ENCODE peak calls at places on chromosomes 2 and 18, in four cellular contexts. One of them, this sample, is unnamed.

GRCh38 chr2:240136013-240136670 is at the start of gene COPS9:
- DNase-seq in activated T-helper 1 cell treated with anti-CD3 and anti-CD28 coated beads, Interleukin-12 subunit alpha, Interleukin-12 subunit beta, Interleukin-2, Interleukin-4 antibody, amounts not matched to agents 30 ng/mL and 10 ng/mL and 1 ng/mL, durations not matched to agents 14 hours and 24 hours and 36 hours: peak; percentile 85
- DNase-seq in stimulated activated CD4-positive, alpha-beta T cell treated with anti-CD3 and anti-CD28 coated beads, Interleukin-1b, Interleukin-23, amount 100 ng/mL, for 4 hours: peak; percentile 81
- DNase-seq in EL: peak; percentile 84
- DNase-seq in this sample: peak; percentile 90

GRCh38 chr2:23427350-23427749 is 42.4 kb downstream of the KLHL29 start:
- DNase-seq in activated T-helper 1 cell treated with anti-CD3 and anti-CD28 coated beads, Interleukin-12 subunit alpha, Interleukin-12 subunit beta, Interleukin-2, Interleukin-4 antibody, amounts not matched to agents 30 ng/mL and 10 ng/mL and 1 ng/mL, durations not matched to agents 14 hours and 24 hours and 36 hours: no peak
- DNase-seq in stimulated activated CD4-positive, alpha-beta T cell treated with anti-CD3 and anti-CD28 coated beads, Interleukin-1b, Interleukin-23, amount 100 ng/mL, for 4 hours: no peak
- DNase-seq in EL: no peak
- DNase-seq in this sample: no peak

GRCh38 chr2:152740743-152741328 is 22.4 kb downstream of the ARL6IP6 start:
- DNase-seq in activated T-helper 1 cell treated with anti-CD3 and anti-CD28 coated beads, Interleukin-12 subunit alpha, Interleukin-12 subunit beta, Interleukin-2, Interleukin-4 antibody, amounts not matched to agents 30 ng/mL and 10 ng/mL and 1 ng/mL, durations not matched to agents 14 hours and 24 hours and 36 hours: no peak
- DNase-seq in stimulated activated CD4-positive, alpha-beta T cell treated with anti-CD3 and anti-CD28 coated beads, Interleukin-1b, Interleukin-23, amount 100 ng/mL, for 4 hours: no peak
- DNase-seq in EL: peak; percentile 61
- DNase-seq in this sample: no peak

GRCh38 chr18:61546598-61546997 is 213.4 kb downstream of the CDH20 start:
- DNase-seq in activated T-helper 1 cell treated with anti-CD3 and anti-CD28 coated beads, Interleukin-12 subunit alpha, Interleukin-12 subunit beta, Interleukin-2, Interleukin-4 antibody, amounts not matched to agents 30 ng/mL and 10 ng/mL and 1 ng/mL, durations not matched to agents 14 hours and 24 hours and 36 hours: no peak
- DNase-seq in stimulated activated CD4-positive, alpha-beta T cell treated with anti-CD3 and anti-CD28 coated beads, Interleukin-1b, Interleukin-23, amount 100 ng/mL, for 4 hours: no peak
- DNase-seq in EL: peak; percentile 86
- DNase-seq in this sample: no peak

GRCh38 chr2:86223682-86224560 is 24.7 kb downstream of the MRPL35 start:
- DNase-seq in activated T-helper 1 cell treated with anti-CD3 and anti-CD28 coated beads, Interleukin-12 subunit alpha, Interleukin-12 subunit beta, Interleukin-2, Interleukin-4 antibody, amounts not matched to agents 30 ng/mL and 10 ng/mL and 1 ng/mL, durations not matched to agents 14 hours and 24 hours and 36 hours: no peak
- DNase-seq in stimulated activated CD4-positive, alpha-beta T cell treated with anti-CD3 and anti-CD28 coated beads, Interleukin-1b, Interleukin-23, amount 100 ng/mL, for 4 hours: no peak
- DNase-seq in EL: peak; percentile 44
- DNase-seq in this sample: no peak

GRCh38 chr2:222239945-222240675 is 58.7 kb downstream of the PAX3 start:
- DNase-seq in activated T-helper 1 cell treated with anti-CD3 and anti-CD28 coated beads, Interleukin-12 subunit alpha, Interleukin-12 subunit beta, Interleukin-2, Interleukin-4 antibody, amounts not matched to agents 30 ng/mL and 10 ng/mL and 1 ng/mL, durations not matched to agents 14 hours and 24 hours and 36 hours: no peak
- DNase-seq in stimulated activated CD4-positive, alpha-beta T cell treated with anti-CD3 and anti-CD28 coated beads, Interleukin-1b, Interleukin-23, amount 100 ng/mL, for 4 hours: no peak
- DNase-seq in EL: no peak
- DNase-seq in this sample: no peak

GRCh38 chr2:212595036-212595654 is 56.5 kb upstream of the ERBB4 start:
- DNase-seq in activated T-helper 1 cell treated with anti-CD3 and anti-CD28 coated beads, Interleukin-12 subunit alpha, Interleukin-12 subunit beta, Interleukin-2, Interleukin-4 antibody, amounts not matched to agents 30 ng/mL and 10 ng/mL and 1 ng/mL, durations not matched to agents 14 hours and 24 hours and 36 hours: no peak
- DNase-seq in stimulated activated CD4-positive, alpha-beta T cell treated with anti-CD3 and anti-CD28 coated beads, Interleukin-1b, Interleukin-23, amount 100 ng/mL, for 4 hours: no peak
- DNase-seq in EL: peak; percentile 37
- DNase-seq in this sample: no peak

GRCh38 chr2:72916743-72917137 is 579 bp upstream of the EMX1 start:
- DNase-seq in activated T-helper 1 cell treated with anti-CD3 and anti-CD28 coated beads, Interleukin-12 subunit alpha, Interleukin-12 subunit beta, Interleukin-2, Interleukin-4 antibody, amounts not matched to agents 30 ng/mL and 10 ng/mL and 1 ng/mL, durations not matched to agents 14 hours and 24 hours and 36 hours: no peak
- DNase-seq in stimulated activated CD4-positive, alpha-beta T cell treated with anti-CD3 and anti-CD28 coated beads, Interleukin-1b, Interleukin-23, amount 100 ng/mL, for 4 hours: no peak
- DNase-seq in EL: no peak
- DNase-seq in this sample: peak; percentile 31

GRCh38 chr2:56167616-56168015 is 16.2 kb upstream of the CCDC85A start:
- DNase-seq in activated T-helper 1 cell treated with anti-CD3 and anti-CD28 coated beads, Interleukin-12 subunit alpha, Interleukin-12 subunit beta, Interleukin-2, Interleukin-4 antibody, amounts not matched to agents 30 ng/mL and 10 ng/mL and 1 ng/mL, durations not matched to agents 14 hours and 24 hours and 36 hours: no peak
- DNase-seq in stimulated activated CD4-positive, alpha-beta T cell treated with anti-CD3 and anti-CD28 coated beads, Interleukin-1b, Interleukin-23, amount 100 ng/mL, for 4 hours: no peak
- DNase-seq in EL: peak; percentile 53
- DNase-seq in this sample: no peak

GRCh38 chr2:2744958-2745715 is 414.1 kb upstream of the MYT1L start:
- DNase-seq in activated T-helper 1 cell treated with anti-CD3 and anti-CD28 coated beads, Interleukin-12 subunit alpha, Interleukin-12 subunit beta, Interleukin-2, Interleukin-4 antibody, amounts not matched to agents 30 ng/mL and 10 ng/mL and 1 ng/mL, durations not matched to agents 14 hours and 24 hours and 36 hours: no peak
- DNase-seq in stimulated activated CD4-positive, alpha-beta T cell treated with anti-CD3 and anti-CD28 coated beads, Interleukin-1b, Interleukin-23, amount 100 ng/mL, for 4 hours: no peak
- DNase-seq in EL: no peak
- DNase-seq in this sample: no peak

GRCh38 chr2:119408221-119408619 is 23.4 kb upstream of the TMEM37 start:
- DNase-seq in activated T-helper 1 cell treated with anti-CD3 and anti-CD28 coated beads, Interleukin-12 subunit alpha, Interleukin-12 subunit beta, Interleukin-2, Interleukin-4 antibody, amounts not matched to agents 30 ng/mL and 10 ng/mL and 1 ng/mL, durations not matched to agents 14 hours and 24 hours and 36 hours: no peak
- DNase-seq in stimulated activated CD4-positive, alpha-beta T cell treated with anti-CD3 and anti-CD28 coated beads, Interleukin-1b, Interleukin-23, amount 100 ng/mL, for 4 hours: no peak
- DNase-seq in EL: no peak
- DNase-seq in this sample: no peak

GRCh38 chr2:76270356-76270755 is 559.6 kb upstream of the GCFC2 start:
- DNase-seq in activated T-helper 1 cell treated with anti-CD3 and anti-CD28 coated beads, Interleukin-12 subunit alpha, Interleukin-12 subunit beta, Interleukin-2, Interleukin-4 antibody, amounts not matched to agents 30 ng/mL and 10 ng/mL and 1 ng/mL, durations not matched to agents 14 hours and 24 hours and 36 hours: no peak
- DNase-seq in stimulated activated CD4-positive, alpha-beta T cell treated with anti-CD3 and anti-CD28 coated beads, Interleukin-1b, Interleukin-23, amount 100 ng/mL, for 4 hours: no peak
- DNase-seq in EL: no peak
- DNase-seq in this sample: no peak